ENCODE peak calls at places on chromosomes 13 and 19, in eight cellular contexts. A, O, W, V, H, G, Z and C are unnamed samples.

GRCh38 chr13:110276553-110276950 is 30.4 kb downstream of the COL4A1 start:
- DNase-seq in V (no peak), O (no peak), W (no peak), A (no peak), G (no peak), Z (no peak), H (no peak), C (no peak)

GRCh38 chr13:99816321-99816720 is 155.2 kb downstream of the ZIC5 start:
- DNase-seq in A (no peak), O (no peak), W (no peak), H (no peak), G (no peak), Z (no peak), V (no peak), C (no peak)

GRCh38 chr19:33470040-33470330 is 51.6 kb downstream of the PEPD start:
- DNase-seq in A (no peak), W (no peak), G (no peak), H (no peak), V (no peak), O (no peak), Z (no peak), C (no peak)

GRCh38 chr13:41746259-41746658 is 214.7 kb downstream of the VWA8 start:
- DNase-seq in H (no peak), Z (peak; percentile 11), G (no peak), O (no peak), W (no peak), V (no peak), A (no peak), C (peak; percentile 17)

GRCh38 chr19:52935434-52935833 is 12.2 kb upstream of the ZNF888 start:
- DNase-seq in G (no peak), H (no peak), O (no peak), A (peak; percentile 53), W (no peak), Z (no peak), V (no peak), C (no peak)

GRCh38 chr13:32087955-32088747 is 56.6 kb downstream of the FRY start:
- DNase-seq in Z (no peak), H (no peak), O (no peak), G (no peak), W (no peak), V (no peak), A (no peak), C (no peak)

GRCh38 chr13:39321578-39321977 is 281.4 kb downstream of the LHFPL6 start:
- DNase-seq in A (no peak), V (no peak), G (no peak), W (no peak), Z (no peak), H (no peak), O (no peak), C (no peak)

GRCh38 chr13:53010374-53011105 is 18.1 kb upstream of the OLFM4 start:
- DNase-seq in V (peak; percentile 62), O (no peak), A (peak; percentile 77), H (peak; percentile 80), Z (no peak), G (no peak), W (no peak), C (no peak)

GRCh38 chr13:35309711-35310110 is 166.8 kb downstream of the MAB21L1 start:
- DNase-seq in Z (no peak), G (no peak), W (no peak), O (no peak), A (no peak), V (no peak), H (no peak), C (no peak)

GRCh38 chr13:89363144-89363543 is 1692.0 kb downstream of the SLITRK5 start:
- DNase-seq in O (no peak), A (no peak), Z (no peak), W (no peak), V (no peak), H (no peak), G (no peak), C (no peak)

GRCh38 chr19:14150041-14150769 is 13.8 kb upstream of the ASF1B start:
- DNase-seq in A (no peak), V (peak; percentile 49), Z (no peak), G (no peak), H (no peak), O (no peak), W (no peak), C (no peak)

GRCh38 chr13:100668408-100668807 is 6.2 kb downstream of the TMTC4 start:
- DNase-seq in H (no peak), Z (no peak), G (no peak), A (no peak), O (no peak), V (no peak), W (no peak), C (no peak)

GRCh38 chr13:110759710-110760109 is 46.2 kb downstream of the ING1 start:
- DNase-seq in O (no peak), A (no peak), W (no peak), Z (no peak), H (no peak), G (no peak), V (no peak), C (no peak)

GRCh38 chr13:50230365-50230978 is 215.2 kb downstream of the KCNRG start:
- DNase-seq in W (no peak), Z (peak; percentile 17), V (no peak), H (no peak), G (no peak), O (no peak), A (no peak), C (no peak)

GRCh38 chr19:53612762-53613526 is 18.9 kb upstream of the DPRX start:
- DNase-seq in V (no peak), O (no peak), Z (no peak), G (no peak), H (no peak), A (no peak), W (no peak), C (no peak)

GRCh38 chr19:18229474-18229873 is 3.2 kb upstream of the PDE4C start:
- DNase-seq in A (no peak), W (no peak), O (no peak), Z (no peak), H (no peak), G (no peak), V (no peak), C (no peak)
- TF ChIP-seq CTCF in A (no peak), W (no peak), O (peak; percentile 36), Z (peak; percentile 47), H (peak; percentile 48), G (peak; percentile 49), V (peak; percentile 43), C (peak; percentile 58)

GRCh38 chr13:46643165-46643777 is 90.3 kb downstream of the LRCH1 start:
- DNase-seq in O (no peak), V (no peak), H (no peak), Z (no peak), W (no peak), A (no peak), G (no peak), C (no peak)

GRCh38 chr13:46639033-46639981 is 86.3 kb downstream of the LRCH1 start:
- DNase-seq in H (no peak), G (no peak), W (no peak), Z (no peak), A (no peak), O (no peak), V (no peak), C (no peak)

GRCh38 chr13:46641274-46642081 is 88.5 kb downstream of the LRCH1 start:
- DNase-seq in O (no peak), G (no peak), Z (no peak), A (peak; percentile 51), H (no peak), W (no peak), V (no peak), C (no peak)

GRCh38 chr13:46642254-46642653 is 89.3 kb downstream of the LRCH1 start:
- DNase-seq in O (no peak), H (no peak), W (no peak), A (no peak), V (no peak), G (no peak), Z (no peak), C (no peak)

DNA sequence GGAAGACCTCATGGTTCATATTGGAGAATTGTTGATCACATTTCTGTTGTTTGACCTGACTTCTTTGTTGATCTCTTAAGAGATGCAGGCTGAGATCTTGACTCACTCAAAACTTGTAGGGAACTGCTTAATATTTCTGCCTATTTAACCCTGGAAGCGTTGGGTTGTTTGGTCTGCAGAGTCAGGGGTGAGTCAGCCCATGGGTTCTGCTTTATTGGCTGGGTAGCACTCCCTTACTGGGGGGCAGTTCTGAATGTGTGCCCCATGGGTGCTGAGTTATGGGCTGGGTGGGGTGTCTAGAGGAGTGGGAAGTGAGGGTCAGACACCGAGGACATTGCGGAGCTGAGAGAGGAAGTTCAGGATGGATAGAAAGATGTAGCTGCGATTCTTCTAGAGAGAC is 87.9 kb downstream of the LRCH1 start:
- DNase-seq in O (no peak), W (no peak), Z (no peak), H (no peak), G (no peak), V (no peak), A (no peak), C (no peak)
- H3K4me3 ChIP-seq in O (peak overlapping the region; percentile 37), W (no peak overlapping the region), Z (no peak overlapping the region), H (no peak overlapping the region), G (no peak overlapping the region), V (no peak overlapping the region), A (no peak overlapping the region), C (no peak overlapping the region)

GRCh38 chr13:26503826-26504594 is 53.5 kb upstream of the WASF3 start:
- DNase-seq in W (no peak), G (no peak), O (no peak), A (no peak), Z (no peak), H (no peak), V (no peak), C (no peak)
- TF ChIP-seq CTCF in W (no peak), G (no peak), O (no peak), A (no peak), Z (no peak), H (no peak), V (no peak), C (no peak)

GRCh38 chr19:45500918-45501729 is 2.9 kb downstream of the PPM1N start:
- DNase-seq in A (no peak), Z (no peak), O (no peak), H (no peak), W (no peak), V (no peak), G (no peak), C (no peak)

GRCh38 chr19:45498411-45499195 is at the start of gene PPM1N:
- DNase-seq in V (peak; percentile 59), Z (no peak), A (no peak), H (peak; percentile 47), O (no peak), G (no peak), W (peak; percentile 24), C (no peak)

GRCh38 chr19:45497791-45498190 is 452 bp upstream of the PPM1N start:
- DNase-seq in H (no peak), Z (no peak), V (no peak), O (no peak), W (no peak), G (no peak), A (no peak), C (no peak)

GRCh38 chr19:45501730-45502014 is 3.4 kb downstream of the PPM1N start:
- DNase-seq in H (no peak), W (no peak), V (no peak), G (no peak), A (no peak), Z (no peak), O (no peak), C (no peak)

GRCh38 chr19:45499196-45500180 is 1.2 kb downstream of the PPM1N start:
- DNase-seq in O (no peak), A (no peak), W (peak; percentile 33), Z (no peak), H (peak; percentile 78), V (peak; percentile 77), G (no peak), C (no peak)
- H3K4me3 ChIP-seq in O (peak overlapping the region; percentile 37), A (peak overlapping the region; percentile 43), W (no peak overlapping the region), Z (no peak overlapping the region), H (peak overlapping the region; percentile 20), V (peak overlapping the region; percentile 4), G (no peak overlapping the region), C (peak overlapping the region; percentile 38)

GRCh38 chr13:33606692-33607091 is 211.3 kb upstream of the RFC3 start:
- DNase-seq in A (no peak), Z (no peak), V (no peak), H (no peak), O (no peak), W (no peak), G (no peak), C (no peak)
- TF ChIP-seq CTCF in A (no peak), Z (peak; percentile 18), V (no peak), H (no peak), O (no peak), W (no peak), G (no peak), C (no peak)